ENCODE peak calls at places on chromosomes 5 and 9, in six cellular contexts. B, Z, L, R, M and O are unnamed samples.

GRCh38 chr9:8268216-8268878 is 468.8 kb upstream of the DMAC1 start:
- DNase-seq in B (no peak), Z (no peak), L (no peak), R (no peak), M (no peak), O (no peak)

GRCh38 chr5:173984218-173984617 is 4.8 kb upstream of the C5orf47 start:
- DNase-seq in B (peak; percentile 50), Z (no peak), L (peak; percentile 57), R (no peak), M (no peak), O (no peak)

GRCh38 chr9:99433555-99433954 is 211.5 kb downstream of the SEC61B start:
- DNase-seq in B (no peak), Z (peak; percentile 33), L (peak; percentile 53), R (peak; percentile 49), M (peak; percentile 12), O (peak; percentile 39)

GRCh38 chr5:27008604-27009564 is 29.5 kb downstream of the CDH9 start:
- DNase-seq in B (no peak), Z (no peak), L (no peak), R (no peak), M (no peak), O (no peak)

GRCh38 chr9:93267681-93268505 is 84.0 kb downstream of the WNK2 start:
- DNase-seq in B (no peak), Z (peak; percentile 25), L (no peak), R (no peak), M (no peak), O (peak; percentile 13)

GRCh38 chr9:104780796-104781395 is 17.0 kb downstream of the NIPSNAP3B start:
- DNase-seq in B (no peak), Z (no peak), L (no peak), R (no peak), M (no peak), O (no peak)

GRCh38 chr9:91802391-91802790 is 147.6 kb downstream of the ROR2 start:
- DNase-seq in B (no peak), Z (no peak), L (no peak), R (no peak), M (no peak), O (no peak)

GRCh38 chr5:134873494-134873893 is 677 bp upstream of the TXNDC15 start:
- DNase-seq in B (no peak), Z (no peak), L (no peak), R (no peak), M (no peak), O (no peak)

GRCh38 chr9:79026311-79026710 is 545.5 kb upstream of the TLE4 start:
- DNase-seq in B (no peak), Z (no peak), L (no peak), R (peak; percentile 41), M (no peak), O (no peak)

GRCh38 chr9:108997112-108997511 is 16.2 kb downstream of the CTNNAL1 start:
- DNase-seq in B (no peak), Z (no peak), L (no peak), R (no peak), M (no peak), O (no peak)

GRCh38 chr5:60820593-60821487 is 23.2 kb downstream of the ELOVL7 start:
- DNase-seq in B (no peak), Z (no peak), L (no peak), R (no peak), M (peak; percentile 17), O (no peak)

GRCh38 chr5:99191181-99191775 is 262.5 kb upstream of the CHD1 start:
- DNase-seq in B (no peak), Z (no peak), L (no peak), R (no peak), M (no peak), O (no peak)

GRCh38 chr9:93645149-93645889 is 68.9 kb downstream of the PHF2 start:
- DNase-seq in B (no peak), Z (no peak), L (no peak), R (no peak), M (no peak), O (no peak)

GRCh38 chr5:32852535-32852934 is 141.4 kb downstream of the NPR3 start:
- DNase-seq in B (peak; percentile 52), Z (no peak), L (peak; percentile 22), R (no peak), M (no peak), O (no peak)

GRCh38 chr9:92977279-92977678 is 30.0 kb downstream of the FGD3 start:
- DNase-seq in B (no peak), Z (no peak), L (no peak), R (no peak), M (no peak), O (no peak)

GRCh38 chr5:28809811-28810750 is 1771.7 kb upstream of the CDH9 start:
- DNase-seq in B (no peak), Z (no peak), L (no peak), R (no peak), M (peak; percentile 42), O (peak; percentile 0)

GRCh38 chr9:136946893-136947891 is 2.1 kb downstream of the C8G start:
- DNase-seq in B (no peak), Z (no peak), L (no peak), R (no peak), M (no peak), O (no peak)

GRCh38 chr9:14180077-14180941 is 133.6 kb downstream of the NFIB start:
- DNase-seq in B (no peak), Z (no peak), L (no peak), R (no peak), M (no peak), O (no peak)

GRCh38 chr9:132827366-132827765 is 50.7 kb downstream of the AK8 start:
- DNase-seq in B (no peak), Z (no peak), L (no peak), R (no peak), M (no peak), O (no peak)

GRCh38 chr9:133278161-133279131 is 3.4 kb upstream of the ABO start:
- DNase-seq in B (no peak), Z (no peak), L (no peak), R (no peak), M (no peak), O (no peak)

GRCh38 chr5:172496671-172497371 is 42.5 kb upstream of the SH3PXD2B start:
- DNase-seq in B (peak; percentile 24), Z (no peak), L (no peak), R (no peak), M (no peak), O (no peak)

GRCh38 chr9:125634040-125634717 is 72.8 kb downstream of the MAPKAP1 start:
- DNase-seq in B (no peak), Z (no peak), L (no peak), R (no peak), M (no peak), O (no peak)

GRCh38 chr9:134656334-134657034 is 14.9 kb downstream of the COL5A1 start:
- DNase-seq in B (no peak), Z (no peak), L (no peak), R (no peak), M (no peak), O (no peak)

GRCh38 chr5:31226651-31227050 is 33.2 kb downstream of the CDH6 start:
- DNase-seq in B (no peak), Z (no peak), L (no peak), R (no peak), M (no peak), O (no peak)
- TF ChIP-seq TAF1 in B (no peak), Z (no peak), L (no peak), R (no peak), M (no peak), O (no peak)

GRCh38 chr5:127358274-127358673 is 67.7 kb downstream of the MEGF10 start:
- DNase-seq in B (no peak), Z (no peak), L (no peak), R (no peak), M (no peak), O (no peak)
- TF ChIP-seq POLR2AphosphoS5 in B (no peak), Z (no peak), L (no peak), R (no peak), M (no peak), O (no peak)

GRCh38 chr5:140174014-140174413 is 974 bp upstream of the CYSTM1 start:
- DNase-seq in B (no peak), Z (no peak), L (no peak), R (no peak), M (no peak), O (no peak)

GRCh38 chr5:140172473-140172872 is 2.5 kb upstream of the CYSTM1 start:
- DNase-seq in B (no peak), Z (no peak), L (peak; percentile 63), R (no peak), M (no peak), O (no peak)

GRCh38 chr5:140176028-140176382 is 1.0 kb downstream of the CYSTM1 start:
- DNase-seq in B (no peak), Z (no peak), L (no peak), R (no peak), M (no peak), O (no peak)

GRCh38 chr5:140175367-140176027 is 509 bp downstream of the CYSTM1 start:
- DNase-seq in B (no peak), Z (peak; percentile 64), L (peak; percentile 52), R (no peak), M (peak; percentile 67), O (peak; percentile 64)

DNA sequence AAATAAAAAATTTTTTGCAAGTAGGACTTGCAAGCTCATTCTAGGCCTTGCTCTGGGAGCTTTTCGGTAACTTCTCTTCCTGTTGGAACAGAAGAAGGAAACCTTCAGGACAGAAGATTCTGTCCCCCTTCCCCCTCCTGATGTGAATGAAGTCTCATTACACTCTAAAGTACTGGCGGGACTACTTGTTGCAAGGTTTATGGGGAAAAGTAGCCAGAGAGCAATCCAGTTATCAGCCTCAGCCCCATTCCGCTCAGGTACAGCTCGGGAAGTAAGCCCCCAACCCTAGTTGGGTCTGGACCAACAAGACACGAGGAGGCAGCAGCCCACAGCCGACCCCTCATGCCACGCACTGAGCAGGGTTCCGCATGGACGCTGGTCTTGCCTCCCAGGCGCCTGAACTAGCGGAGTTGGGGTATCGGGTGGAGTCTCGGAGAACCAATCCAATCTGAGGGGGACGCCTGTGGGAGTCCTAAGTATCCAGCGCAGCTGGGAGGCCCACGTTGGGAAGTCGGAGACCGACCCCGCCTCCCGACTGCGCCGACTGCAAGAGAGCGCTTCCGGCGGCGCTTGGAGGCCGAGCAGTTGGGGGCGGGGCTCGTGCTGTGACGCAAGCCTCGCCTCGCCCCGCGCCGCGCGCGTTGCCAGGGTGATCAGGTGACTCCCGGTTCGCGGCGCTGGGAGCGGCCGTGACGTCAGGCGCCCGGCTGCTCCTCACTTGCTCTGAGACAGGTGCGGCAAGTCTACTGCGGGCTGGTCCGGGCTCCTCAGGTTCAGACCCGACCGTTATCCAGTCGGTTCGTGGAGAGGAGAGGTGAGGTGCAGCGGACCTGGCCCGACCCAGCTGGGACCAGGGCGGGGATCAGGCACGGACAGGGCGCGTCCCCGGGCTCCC is at the start of gene CYSTM1:
- DNase-seq in B (peak; percentile 98), Z (peak; percentile 90), L (peak; percentile 89), R (peak; percentile 68), M (peak; percentile 93), O (peak; percentile 89)
- TF ChIP-seq POLR2A in B (peak; percentile 83), Z (peak; percentile 76), L (peak; percentile 74), R (peak; percentile 94), M (peak; percentile 84), O (peak; percentile 83)

DNA sequence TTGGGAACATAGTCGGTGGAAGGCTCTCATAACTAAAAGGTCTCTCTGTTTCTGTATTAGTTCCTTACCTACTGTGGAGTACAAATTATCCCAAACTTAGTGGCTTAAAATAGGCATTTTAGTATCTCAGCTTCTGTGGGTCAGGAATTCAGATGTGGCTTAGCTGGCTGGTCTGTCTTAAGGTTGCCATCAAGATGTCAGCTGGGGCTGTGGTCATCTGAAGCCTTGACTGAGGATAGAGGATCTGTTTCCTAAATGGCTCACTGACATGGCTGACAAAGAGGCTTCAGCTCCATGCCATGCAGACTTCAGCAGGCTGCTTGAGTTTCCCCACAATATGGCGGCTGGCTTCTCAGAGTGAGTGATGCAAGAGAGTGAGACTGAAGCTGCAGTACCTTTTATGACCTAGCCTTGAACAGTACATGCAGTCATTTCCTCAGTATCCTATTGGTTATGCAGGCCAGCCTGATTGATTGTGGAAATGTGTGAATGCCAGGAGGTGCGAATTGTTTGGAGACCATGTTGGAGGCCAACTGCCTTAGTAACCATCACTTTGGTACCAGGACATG is 152.7 kb upstream of the IER5L start:
- DNase-seq in B (no peak), Z (no peak), L (no peak), R (no peak), M (no peak), O (no peak)
- TF ChIP-seq TAF1 in B (no peak), Z (no peak), L (no peak), R (no peak), M (no peak), O (no peak)